ENCODE peak calls at places on chromosome 22, in four cellular contexts. F is cardiac muscle cell, I is RWPE1, W is fibroblast of lung. L is an unnamed sample.

GRCh38 chr22:37150701-37151100 is 985 bp upstream of the IL2RB start:
- DNase-seq in W (no peak), I (no peak), F (no peak), L (no peak)

GRCh38 chr22:38820021-38820420 is 23.8 kb downstream of the NPTXR start:
- DNase-seq in F (no peak), W (no peak), I (no peak), L (no peak)

GRCh38 chr22:27597703-27598444 is 203.7 kb downstream of the MN1 start:
- DNase-seq in F (no peak), I (peak; percentile 55), W (peak; percentile 12), L (no peak)

GRCh38 chr22:17120711-17121234 is 387 bp downstream of the TMEM121B start:
- DNase-seq in F (peak; percentile 64), W (no peak), I (no peak), L (no peak)

GRCh38 chr22:37240240-37240940 is 3.7 kb downstream of the RAC2 start:
- DNase-seq in I (no peak), W (no peak), F (no peak), L (no peak)

GRCh38 chr22:36822581-36822980 is 5.7 kb upstream of the PVALB start:
- DNase-seq in I (no peak), F (no peak), W (no peak), L (no peak)

GRCh38 chr22:23844739-23845202 is 6.0 kb upstream of the DERL3 start:
- DNase-seq in W (no peak), F (no peak), I (no peak), L (no peak)

GRCh38 chr22:36977947-36978660 is 41.1 kb downstream of the TST start:
- DNase-seq in I (peak; percentile 91), F (peak; percentile 93), W (peak; percentile 82), L (peak; percentile 49)

GRCh38 chr22:29309332-29310064 is 3.0 kb downstream of the GAS2L1 start:
- DNase-seq in F (peak; percentile 51), I (no peak), W (no peak), L (no peak)

GRCh38 chr22:35959121-35959800 is 69.4 kb downstream of the RBFOX2 start:
- DNase-seq in W (no peak), F (no peak), I (no peak), L (no peak)

GRCh38 chr22:21698430-21699329 is 32.9 kb downstream of the PPIL2 start:
- DNase-seq in W (no peak), F (no peak), I (no peak), L (no peak)

GRCh38 chr22:22769434-22770279 is 118.0 kb upstream of the IGLL5 start:
- DNase-seq in W (no peak), F (no peak), I (no peak), L (no peak)

GRCh38 chr22:20571531-20572007 is 64.2 kb downstream of the MED15 start:
- DNase-seq in I (no peak), F (peak; percentile 62), W (peak; percentile 32), L (no peak)

GRCh38 chr22:33117821-33118220 is 59.6 kb upstream of the SYN3 start:
- DNase-seq in F (no peak), W (no peak), I (no peak), L (no peak)

GRCh38 chr22:46055851-46056168 is 78.8 kb upstream of the WNT7B start:
- DNase-seq in W (no peak), F (no peak), I (no peak), L (no peak)

GRCh38 chr22:24107668-24108067 is 73.6 kb upstream of the SUSD2 start:
- DNase-seq in I (peak; percentile 4), W (peak; percentile 92), F (no peak), L (peak; percentile 83)

GRCh38 chr22:20408891-20409290 is 14.9 kb downstream of the ZNF74 start:
- DNase-seq in F (no peak), I (no peak), W (no peak), L (no peak)

GRCh38 chr22:22687638-22688500 is 43.5 kb downstream of the GGTLC2 start:
- DNase-seq in W (peak; percentile 72), I (peak; percentile 23), F (no peak), L (peak; percentile 38)

GRCh38 chr22:19111140-19111539 is 11.1 kb downstream of the DGCR2 start:
- DNase-seq in F (no peak), W (no peak), I (no peak), L (no peak)

GRCh38 chr22:46116491-46116958 is 33.8 kb upstream of the PPARA start:
- DNase-seq in I (peak; percentile 85), W (peak; percentile 82), F (peak; percentile 93), L (peak; percentile 29)

GRCh38 chr22:17159504-17159951 is 451 bp upstream of the HDHD5 start:
- DNase-seq in W (peak; percentile 38), I (peak; percentile 27), F (no peak), L (no peak)

GRCh38 chr22:31790240-31790639 is 36.4 kb downstream of the DEPDC5 start:
- DNase-seq in W (no peak), F (no peak), I (no peak), L (no peak)

GRCh38 chr22:28009272-28009827 is 90.3 kb upstream of the PITPNB start:
- DNase-seq in W (peak; percentile 80), I (peak; percentile 75), F (peak; percentile 88), L (peak; percentile 67)

GRCh38 chr22:45485271-45485670 is 17.4 kb upstream of the FBLN1 start:
- DNase-seq in W (no peak), F (no peak), I (no peak), L (no peak)

GRCh38 chr22:46067159-46068111 is 82.9 kb upstream of the PPARA start:
- DNase-seq in W (peak; percentile 66), F (no peak), I (no peak), L (no peak)

GRCh38 chr22:20024225-20025087 is 3.5 kb downstream of the TANGO2 start:
- DNase-seq in W (no peak), F (no peak), I (no peak), L (no peak)

GRCh38 chr22:45804986-45805325 is 133.3 kb downstream of the ATXN10 start:
- DNase-seq in F (no peak), I (peak; percentile 81), W (peak; percentile 97), L (peak; percentile 92)

GRCh38 chr22:40418366-40419201 is 48.2 kb downstream of the SGSM3 start:
- DNase-seq in W (peak; percentile 56), I (no peak), F (no peak), L (peak; percentile 39)

GRCh38 chr22:45819305-45819704 is 147.7 kb downstream of the ATXN10 start:
- DNase-seq in I (no peak), W (no peak), F (no peak), L (no peak)

GRCh38 chr22:27317156-27317555 is 484.4 kb downstream of the MN1 start:
- DNase-seq in F (no peak), W (no peak), I (no peak), L (no peak)

GRCh38 chr22:37753746-37754145 is 54.0 kb upstream of the GCAT start:
- DNase-seq in F (no peak), I (no peak), W (peak; percentile 44), L (no peak)

GRCh38 chr22:35313311-35314121 is 13.8 kb downstream of the TOM1 start:
- DNase-seq in F (peak; percentile 55), I (peak; percentile 11), W (peak; percentile 69), L (peak; percentile 26)

GRCh38 chr22:36612458-36612857 is 83.5 kb upstream of the EIF3D start:
- DNase-seq in F (no peak), W (no peak), I (no peak), L (peak; percentile 11)

GRCh38 chr22:41619979-41620645 is 731 bp downstream of the DESI1 start:
- DNase-seq in I (no peak), F (peak; percentile 36), W (no peak), L (no peak)

GRCh38 chr22:41625577-41625976 is 4.5 kb downstream of the XRCC6 start:
- DNase-seq in W (no peak), I (no peak), F (no peak), L (no peak)

GRCh38 chr22:41620646-41621098 is at the start of gene DESI1:
- DNase-seq in I (no peak), W (peak; percentile 12), F (no peak), L (no peak)

GRCh38 chr22:41621911-41622179 is 750 bp downstream of the XRCC6 start:
- DNase-seq in I (no peak), F (no peak), W (no peak), L (no peak)

GRCh38 chr22:41621099-41621910 is at the start of gene XRCC6:
- DNase-seq in I (peak; percentile 99), W (peak; percentile 100), F (peak; percentile 100), L (peak; percentile 99)
- TF ChIP-seq CTCF in I (no peak), W (no peak), F (no peak), L (no peak)

GRCh38 chr22:49950396-49950994 is 10.1 kb upstream of the PIM3 start:
- DNase-seq in I (no peak), W (no peak), F (no peak), L (no peak)
- H3K27ac ChIP-seq in I (peak overlapping the region; percentile 92), W (no peak overlapping the region), F (no peak overlapping the region), L (no peak overlapping the region)

DNA sequence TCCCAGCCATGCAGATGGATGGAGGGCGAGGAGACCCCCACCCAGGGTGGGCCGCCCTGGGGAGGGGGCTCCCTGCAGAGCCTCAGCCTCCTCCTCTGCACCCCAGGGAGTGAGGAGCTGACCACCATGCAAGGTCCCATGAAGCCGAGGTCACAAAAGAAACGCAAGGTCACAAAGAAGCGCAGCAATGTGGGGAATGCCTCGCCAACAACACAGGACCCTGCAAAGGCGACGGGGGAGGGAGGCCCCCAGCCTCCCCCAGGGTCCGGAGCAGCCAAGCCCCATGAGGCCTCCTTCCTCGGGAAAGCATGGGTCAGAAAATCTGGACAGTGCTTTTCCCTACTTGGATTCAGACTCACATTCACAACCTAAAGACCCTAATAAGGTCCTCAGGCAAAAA is 191.5 kb downstream of the BRD1 start:
- DNase-seq in F (no peak), I (no peak), W (no peak), L (no peak)
- TF ChIP-seq CTCF in F (no peak), I (no peak), W (no peak), L (no peak)

GRCh38 chr22:43546186-43546585 is 134.4 kb downstream of the MPPED1 start:
- DNase-seq in F (no peak), I (no peak), W (no peak), L (no peak)
- H3K27ac ChIP-seq in F (no peak overlapping the region), I (no peak overlapping the region), W (no peak overlapping the region), L (no peak overlapping the region)

GRCh38 chr22:25334091-25334490 is 114.7 kb downstream of the CRYBB2 start:
- DNase-seq in W (peak; percentile 4), F (peak; percentile 79), I (no peak), L (no peak)
- TF ChIP-seq CTCF in W (peak; percentile 23), F (peak; percentile 53), I (no peak), L (peak; percentile 27)

L was measured in AG04450.